ENCODE peak calls at places on chromosomes 13 and 19, in four cellular contexts. E, O, Z and F are unnamed samples. For H3K4me1, the result is how much of the 10 kb centered on the place peaks cover.

GRCh38 chr13:110914293-110915056 is 394 bp downstream of the ANKRD10 start:
- DNase-seq in Z (peak), E (peak), O (peak), F (peak)

GRCh38 chr19:29789007-29789406 is 22.8 kb upstream of the CCNE1 start:
- DNase-seq in Z (no peak), O (no peak), E (no peak), F (no peak)

GRCh38 chr19:49113762-49114629 is at the start of gene LIN7B:
- DNase-seq in O (peak), Z (peak), E (peak), F (peak)

GRCh38 chr19:8611890-8612806 is 1.6 kb upstream of the ADAMTS10 start:
- DNase-seq in O (no peak), E (peak), Z (peak), F (peak)

GRCh38 chr19:15979293-15979692 is 30.5 kb downstream of the OR10H4 start:
- DNase-seq in O (no peak), E (no peak), Z (no peak), F (no peak)

GRCh38 chr19:17404015-17404414 is 1.4 kb downstream of the BST2 start:
- DNase-seq in E (no peak), O (no peak), Z (no peak), F (peak)

GRCh38 chr19:16168465-16169081 is 4.8 kb downstream of the CIB3 start:
- DNase-seq in O (no peak), Z (no peak), E (peak), F (no peak)

GRCh38 chr19:29645911-29646310 is 19.4 kb upstream of the PLEKHF1 start:
- DNase-seq in O (no peak), Z (peak), E (no peak), F (no peak)

GRCh38 chr13:60787083-60787482 is 390.1 kb downstream of the TDRD3 start:
- DNase-seq in O (no peak), E (no peak), Z (no peak), F (no peak)

GRCh38 chr13:41231025-41231677 is 32.2 kb downstream of the MTRF1 start:
- DNase-seq in O (no peak), Z (no peak), E (no peak), F (no peak)

GRCh38 chr19:38173324-38174041 is 50.5 kb downstream of the DPF1 start:
- DNase-seq in Z (peak), O (no peak), E (no peak), F (no peak)

GRCh38 chr19:39083983-39084731 is at the start of gene ACP7:
- DNase-seq in E (no peak), Z (no peak), O (no peak), F (no peak)

GRCh38 chr19:30161770-30162169 is 210.4 kb upstream of the ZNF536 start:
- DNase-seq in Z (no peak), O (no peak), E (peak), F (no peak)

GRCh38 chr19:51398096-51398704 is 7.8 kb upstream of the C19orf84 start:
- DNase-seq in O (no peak), E (peak), Z (peak), F (no peak)

GRCh38 chr13:24642236-24642635 is 38.0 kb upstream of the ATP12A start:
- DNase-seq in O (no peak), E (no peak), Z (no peak), F (no peak)

GRCh38 chr13:98807774-98808173 is 55.3 kb upstream of the SLC15A1 start:
- DNase-seq in Z (no peak), O (no peak), E (no peak), F (no peak)

GRCh38 chr13:95156208-95156607 is 145.0 kb downstream of the ABCC4 start:
- DNase-seq in E (no peak), Z (peak), O (no peak), F (no peak)

GRCh38 chr19:30095171-30095570 is 153.1 kb downstream of the URI1 start:
- DNase-seq in O (no peak), Z (no peak), E (no peak), F (no peak)

GRCh38 chr19:29546583-29547190 is 20.9 kb downstream of the VSTM2B start:
- DNase-seq in Z (no peak), O (no peak), E (no peak), F (no peak)

GRCh38 chr19:17404621-17405249 is 695 bp downstream of the BST2 start:
- DNase-seq in E (peak), Z (no peak), O (no peak), F (no peak)

GRCh38 chr13:73610799-73611592 is 523.2 kb downstream of the KLF12 start:
- DNase-seq in Z (no peak), E (no peak), O (no peak), F (no peak)

GRCh38 chr13:112905990-112906641 is 62.9 kb upstream of the MCF2L start:
- DNase-seq in O (peak), E (no peak), Z (no peak), F (peak)

GRCh38 chr13:114043421-114044053 is 69.7 kb upstream of the C13orf46 start:
- DNase-seq in O (no peak), E (no peak), Z (peak), F (peak)

GRCh38 chr19:40621966-40622772 is 21.0 kb downstream of the LTBP4 start:
- DNase-seq in E (no peak), Z (no peak), O (no peak), F (no peak)

GRCh38 chr13:75437582-75438318 is 44.2 kb downstream of the TBC1D4 start:
- DNase-seq in O (no peak), Z (peak), E (no peak), F (no peak)

GRCh38 chr19:1035998-1036621 is 3.8 kb upstream of the ABCA7 start:
- DNase-seq in E (no peak), O (no peak), Z (no peak), F (no peak)

GRCh38 chr13:59931621-59932020 is 232.1 kb downstream of the DIAPH3 start:
- DNase-seq in Z (no peak), E (no peak), O (no peak), F (no peak)

GRCh38 chr19:30001301-30001700 is 59.3 kb downstream of the URI1 start:
- DNase-seq in O (no peak), E (no peak), Z (no peak), F (no peak)

GRCh38 chr13:51041126-51041525 is 69.9 kb downstream of the C13orf42 start:
- DNase-seq in O (no peak), E (no peak), Z (no peak), F (no peak)
- H3K4me1 ChIP-seq in O (under half), E (under half), Z (under half), F (under half)

GRCh38 chr19:46898731-46899130 is 37.9 kb downstream of the ARHGAP35 start:
- DNase-seq in O (no peak), Z (peak), E (no peak), F (no peak)
- H3K9ac ChIP-seq in O (no peak), Z (no peak), E (no peak), F (no peak)

GRCh38 chr19:4054471-4055208 is 12.1 kb downstream of the ZBTB7A start:
- DNase-seq in Z (no peak), O (no peak), E (no peak), F (no peak)

GRCh38 chr19:4051175-4052101 is 15.3 kb downstream of the ZBTB7A start:
- DNase-seq in Z (peak), O (no peak), E (no peak), F (no peak)

GRCh38 chr19:4052114-4052992 is 14.3 kb downstream of the ZBTB7A start:
- DNase-seq in O (no peak), Z (peak), E (no peak), F (no peak)

GRCh38 chr19:4053423-4054324 is 13.0 kb downstream of the ZBTB7A start:
- DNase-seq in Z (no peak), E (no peak), O (no peak), F (no peak)

DNA sequence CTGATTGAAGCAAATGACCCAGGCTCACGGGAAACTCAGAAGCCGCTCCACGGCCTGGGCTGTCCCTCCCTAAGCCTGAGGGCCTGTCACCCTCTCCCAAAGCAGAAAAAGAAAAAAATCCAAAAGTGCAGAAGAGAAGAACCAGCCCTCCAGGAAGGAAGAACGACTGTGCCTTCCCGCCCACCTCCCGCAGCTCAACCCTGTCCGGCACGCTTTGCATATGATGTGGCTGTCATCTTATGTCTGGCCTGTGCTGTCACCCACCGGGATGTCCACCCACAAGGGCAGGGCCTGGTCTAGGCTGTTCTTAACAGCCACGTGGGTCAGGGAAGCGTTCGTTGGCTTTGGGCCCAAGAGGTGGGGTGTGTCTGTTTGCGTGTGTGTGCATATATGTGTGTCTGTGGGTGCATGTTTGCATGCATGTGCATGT is 13.7 kb downstream of the ZBTB7A start:
- DNase-seq in E (no peak), Z (no peak), O (no peak), F (no peak)
- H3K4me2 ChIP-seq in E (no peak), Z (peak), O (no peak), F (no peak)

GRCh38 chr19:5083547-5083965 is 114.6 kb downstream of the KDM4B start:
- DNase-seq in O (no peak), Z (no peak), E (no peak), F (no peak)

GRCh38 chr19:5080030-5080644 is 111.2 kb downstream of the KDM4B start:
- DNase-seq in Z (no peak), E (no peak), O (no peak), F (no peak)

GRCh38 chr19:5080809-5081208 is 111.9 kb downstream of the KDM4B start:
- DNase-seq in O (no peak), E (no peak), Z (no peak), F (no peak)

GRCh38 chr19:5079410-5079774 is 110.5 kb downstream of the KDM4B start:
- DNase-seq in O (no peak), E (no peak), Z (no peak), F (no peak)

GRCh38 chr19:5081441-5082161 is 112.7 kb downstream of the KDM4B start:
- DNase-seq in Z (no peak), E (no peak), O (no peak), F (no peak)
- H3K4me1 ChIP-seq in Z (under half), E (under half), O (under half), F (under half)

GRCh38 chr19:6956573-6956972 is 64.7 kb downstream of the MBD3L2B start:
- DNase-seq in Z (no peak), E (no peak), O (no peak), F (no peak)

GRCh38 chr19:6947745-6948144 is 60.4 kb downstream of the ADGRE1 start:
- DNase-seq in O (no peak), Z (peak), E (no peak), F (no peak)

GRCh38 chr19:6955082-6955481 is 66.1 kb downstream of the MBD3L2B start:
- DNase-seq in Z (no peak), O (no peak), E (no peak), F (no peak)

GRCh38 chr19:6948884-6949283 is 61.5 kb downstream of the ADGRE1 start:
- DNase-seq in E (no peak), Z (no peak), O (no peak), F (no peak)

GRCh38 chr19:6952956-6953355 is 65.6 kb downstream of the ADGRE1 start:
- DNase-seq in Z (no peak), O (peak), E (no peak), F (no peak)
- H3K9ac ChIP-seq in Z (no peak), O (no peak), E (no peak), F (no peak)